ENCODE peak calls at places on chromosomes 2 and 18, in four cellular contexts. One of them, this sample, is unnamed.

GRCh38 chr2:224040753-224041152 is 1.7 kb upstream of the SERPINE2 start:
- DNase-seq in K562: no peak
- DNase-seq in WTC11: no peak
- DNase-seq in HepG2: no peak
- DNase-seq in this sample: no peak

GRCh38 chr18:62131305-62131909 is 55.4 kb downstream of the PIGN start:
- DNase-seq in K562: peak; percentile 43
- DNase-seq in HepG2: peak; percentile 55
- DNase-seq in WTC11: peak; percentile 62
- DNase-seq in this sample: peak; percentile 7

GRCh38 chr2:220081171-220081570 is 453.7 kb downstream of the SLC4A3 start:
- DNase-seq in WTC11: no peak
- DNase-seq in K562: no peak
- DNase-seq in HepG2: no peak
- DNase-seq in this sample: no peak

GRCh38 chr2:118882693-118883336 is 35.4 kb upstream of the EN1 start:
- DNase-seq in K562: peak; percentile 49
- DNase-seq in WTC11: peak; percentile 76
- DNase-seq in HepG2: peak; percentile 59
- DNase-seq in this sample: no peak

GRCh38 chr2:109380502-109381326 is 233.1 kb downstream of the SEPTIN10 start:
- DNase-seq in HepG2: no peak
- DNase-seq in K562: no peak
- DNase-seq in WTC11: peak; percentile 4
- DNase-seq in this sample: no peak

GRCh38 chr18:27473359-27473758 is 288.3 kb upstream of the CHST9 start:
- DNase-seq in WTC11: no peak
- DNase-seq in K562: no peak
- DNase-seq in HepG2: no peak
- DNase-seq in this sample: no peak

GRCh38 chr2:67565761-67566160 is 168.6 kb downstream of the ETAA1 start:
- DNase-seq in K562: no peak
- DNase-seq in WTC11: no peak
- DNase-seq in HepG2: no peak
- DNase-seq in this sample: no peak

GRCh38 chr18:5582054-5582453 is 38.3 kb upstream of the EPB41L3 start:
- DNase-seq in HepG2: no peak
- DNase-seq in WTC11: peak; percentile 25
- DNase-seq in K562: no peak
- DNase-seq in this sample: no peak

GRCh38 chr2:240411261-240412160 is 24.0 kb upstream of the GPC1 start:
- DNase-seq in K562: no peak
- DNase-seq in HepG2: no peak
- DNase-seq in WTC11: no peak
- DNase-seq in this sample: no peak

GRCh38 chr2:24970483-24971299 is 1.1 kb downstream of the DNAJC27 start:
- DNase-seq in WTC11: no peak
- DNase-seq in K562: no peak
- DNase-seq in HepG2: peak; percentile 18
- DNase-seq in this sample: no peak

GRCh38 chr2:67436221-67436620 is 39.1 kb downstream of the ETAA1 start:
- DNase-seq in HepG2: no peak
- DNase-seq in WTC11: no peak
- DNase-seq in K562: no peak
- DNase-seq in this sample: no peak

GRCh38 chr2:88600038-88600465 is 27.2 kb downstream of the EIF2AK3 start:
- DNase-seq in HepG2: peak; percentile 90
- DNase-seq in K562: peak; percentile 75
- DNase-seq in WTC11: no peak
- DNase-seq in this sample: peak; percentile 98

GRCh38 chr2:150046211-150046610 is 441.3 kb downstream of the RND3 start:
- DNase-seq in HepG2: no peak
- DNase-seq in WTC11: no peak
- DNase-seq in K562: no peak
- DNase-seq in this sample: no peak

GRCh38 chr2:240577281-240578109 is 9.0 kb upstream of the CAPN10 start:
- DNase-seq in HepG2: no peak
- DNase-seq in K562: no peak
- DNase-seq in WTC11: no peak
- DNase-seq in this sample: no peak

GRCh38 chr2:237766334-237766733 is 32.2 kb upstream of the RBM44 start:
- DNase-seq in K562: no peak
- DNase-seq in HepG2: no peak
- DNase-seq in WTC11: no peak
- DNase-seq in this sample: no peak

GRCh38 chr2:204360218-204361007 is 184.9 kb upstream of the PARD3B start:
- DNase-seq in WTC11: no peak
- DNase-seq in HepG2: no peak
- DNase-seq in K562: no peak
- DNase-seq in this sample: no peak

GRCh38 chr2:84297155-84297554 is 161.9 kb downstream of the SUCLG1 start:
- DNase-seq in K562: no peak
- DNase-seq in WTC11: peak; percentile 24
- DNase-seq in HepG2: peak; percentile 88
- DNase-seq in this sample: no peak

GRCh38 chr18:32317651-32318050 is 127.8 kb downstream of the MEP1B start:
- DNase-seq in HepG2: no peak
- DNase-seq in WTC11: no peak
- DNase-seq in K562: no peak
- DNase-seq in this sample: no peak

GRCh38 chr2:151258121-151258520 is 3.5 kb downstream of the RBM43 start:
- DNase-seq in HepG2: no peak
- DNase-seq in WTC11: no peak
- DNase-seq in K562: no peak
- DNase-seq in this sample: no peak

GRCh38 chr2:218583983-218584850 is 15.6 kb downstream of the CNOT9 start:
- DNase-seq in K562: no peak
- DNase-seq in WTC11: no peak
- DNase-seq in HepG2: no peak
- DNase-seq in this sample: no peak

GRCh38 chr2:98915751-98916358 is 20.2 kb downstream of the CRACDL start:
- DNase-seq in HepG2: no peak
- DNase-seq in WTC11: no peak
- DNase-seq in K562: no peak
- DNase-seq in this sample: no peak

GRCh38 chr2:17599617-17600016 is 59.1 kb downstream of the VSNL1 start:
- DNase-seq in K562: no peak
- DNase-seq in WTC11: no peak
- DNase-seq in HepG2: no peak
- DNase-seq in this sample: no peak

GRCh38 chr2:157932480-157933205 is 56.5 kb upstream of the ACVR1 start:
- DNase-seq in K562: no peak
- DNase-seq in WTC11: peak; percentile 28
- DNase-seq in HepG2: peak; percentile 21
- DNase-seq in this sample: no peak

GRCh38 chr2:242098445-242099128 is 229.1 kb downstream of the RTP5 start:
- DNase-seq in WTC11: no peak
- DNase-seq in HepG2: no peak
- DNase-seq in K562: peak; percentile 69
- DNase-seq in this sample: peak; percentile 40

GRCh38 chr2:735670-736218 is 58.5 kb upstream of the TMEM18 start:
- DNase-seq in WTC11: no peak
- DNase-seq in K562: no peak
- DNase-seq in HepG2: no peak
- DNase-seq in this sample: no peak

GRCh38 chr2:147294825-147295392 is 549.9 kb upstream of the ACVR2A start:
- DNase-seq in HepG2: no peak
- DNase-seq in K562: no peak
- DNase-seq in WTC11: no peak
- DNase-seq in this sample: no peak

GRCh38 chr2:192145496-192145895 is 49.2 kb downstream of the TMEFF2 start:
- DNase-seq in K562: no peak
- DNase-seq in HepG2: no peak
- DNase-seq in WTC11: no peak
- DNase-seq in this sample: no peak

GRCh38 chr2:47653909-47654789 is 128.8 kb upstream of the MSH6 start:
- DNase-seq in HepG2: peak; percentile 42
- DNase-seq in K562: peak; percentile 41
- DNase-seq in WTC11: peak; percentile 57
- DNase-seq in this sample: no peak

GRCh38 chr2:114442545-114442944 is at the start of gene DPP10:
- DNase-seq in K562: no peak
- DNase-seq in HepG2: peak; percentile 13
- DNase-seq in WTC11: peak; percentile 55
- DNase-seq in this sample: no peak

GRCh38 chr2:50840346-50841124 is 191.4 kb downstream of the NRXN1 start:
- DNase-seq in K562: no peak
- DNase-seq in HepG2: no peak
- DNase-seq in WTC11: no peak
- DNase-seq in this sample: no peak

GRCh38 chr2:132373391-132374135 is 43.0 kb upstream of the GPR39 start:
- DNase-seq in K562: no peak
- DNase-seq in WTC11: no peak
- DNase-seq in HepG2: no peak
- DNase-seq in this sample: no peak

GRCh38 chr18:63837556-63837955 is 49.9 kb upstream of the SERPINB2 start:
- DNase-seq in WTC11: no peak
- DNase-seq in K562: no peak
- DNase-seq in HepG2: no peak
- DNase-seq in this sample: no peak

GRCh38 chr2:110219496-110220192 is 7.3 kb upstream of the MTLN start:
- DNase-seq in WTC11: no peak
- DNase-seq in K562: no peak
- DNase-seq in HepG2: no peak
- DNase-seq in this sample: no peak

GRCh38 chr2:10911291-10912075 is at the start of gene KCNF1:
- DNase-seq in HepG2: peak; percentile 68
- DNase-seq in K562: no peak
- DNase-seq in WTC11: peak; percentile 62
- DNase-seq in this sample: no peak

GRCh38 chr2:206887705-206888104 is 51.6 kb upstream of the CPO start:
- DNase-seq in WTC11: no peak
- DNase-seq in HepG2: no peak
- DNase-seq in K562: no peak
- DNase-seq in this sample: no peak

GRCh38 chr2:213188971-213189899 is 37.8 kb upstream of the IKZF2 start:
- DNase-seq in WTC11: peak; percentile 26
- DNase-seq in HepG2: peak; percentile 6
- DNase-seq in K562: no peak
- DNase-seq in this sample: no peak

GRCh38 chr2:23422089-23423061 is 37.4 kb downstream of the KLHL29 start:
- DNase-seq in K562: no peak
- DNase-seq in HepG2: no peak
- DNase-seq in WTC11: no peak
- DNase-seq in this sample: no peak

GRCh38 chr18:23994361-23994902 is 20.1 kb upstream of the TTC39C start:
- DNase-seq in HepG2: peak; percentile 52
- DNase-seq in K562: no peak
- DNase-seq in WTC11: no peak
- DNase-seq in this sample: no peak

GRCh38 chr2:158806941-158807340 is 11.8 kb downstream of the DAPL1 start:
- DNase-seq in HepG2: no peak
- DNase-seq in WTC11: no peak
- DNase-seq in K562: no peak
- DNase-seq in this sample: no peak

GRCh38 chr18:37238271-37238670 is 327.3 kb downstream of the CELF4 start:
- DNase-seq in K562: no peak
- DNase-seq in WTC11: no peak
- DNase-seq in HepG2: no peak
- DNase-seq in this sample: no peak
- TF ChIP-seq CREM in K562: no peak
- TF ChIP-seq CREM in WTC11: no peak
- TF ChIP-seq CREM in HepG2: no peak
- TF ChIP-seq CREM in this sample: no peak

GRCh38 chr2:26527726-26528125 is 49.8 kb upstream of the OTOF start:
- DNase-seq in HepG2: no peak
- DNase-seq in K562: no peak
- DNase-seq in WTC11: no peak
- DNase-seq in this sample: no peak
- TF ChIP-seq CREM in HepG2: no peak
- TF ChIP-seq CREM in K562: no peak
- TF ChIP-seq CREM in WTC11: no peak
- TF ChIP-seq CREM in this sample: no peak

GRCh38 chr2:168850846-168851245 is 39.4 kb downstream of the SPC25 start:
- DNase-seq in WTC11: no peak
- DNase-seq in K562: no peak
- DNase-seq in HepG2: no peak
- DNase-seq in this sample: no peak

GRCh38 chr2:168848220-168848619 is 42.0 kb downstream of the SPC25 start:
- DNase-seq in HepG2: no peak
- DNase-seq in WTC11: no peak
- DNase-seq in K562: no peak
- DNase-seq in this sample: no peak

GRCh38 chr2:168851674-168852320 is 38.4 kb downstream of the SPC25 start:
- DNase-seq in K562: peak; percentile 92
- DNase-seq in WTC11: no peak
- DNase-seq in HepG2: no peak
- DNase-seq in this sample: no peak

GRCh38 chr2:168852487-168852886 is 37.7 kb downstream of the SPC25 start:
- DNase-seq in WTC11: no peak
- DNase-seq in HepG2: no peak
- DNase-seq in K562: peak; percentile 43
- DNase-seq in this sample: no peak

GRCh38 chr2:168849610-168850009 is 40.6 kb downstream of the SPC25 start:
- DNase-seq in K562: peak; percentile 56
- DNase-seq in HepG2: peak; percentile 73
- DNase-seq in WTC11: peak; percentile 30
- DNase-seq in this sample: no peak
- TF ChIP-seq CREM in K562: no peak
- TF ChIP-seq CREM in HepG2: no peak
- TF ChIP-seq CREM in WTC11: no peak
- TF ChIP-seq CREM in this sample: no peak

GRCh38 chr2:181813963-181814565 is 77.5 kb upstream of the ITPRID2 start:
- DNase-seq in K562: no peak
- DNase-seq in WTC11: no peak
- DNase-seq in HepG2: no peak
- DNase-seq in this sample: no peak
- TF ChIP-seq CREM in K562: no peak
- TF ChIP-seq CREM in WTC11: no peak
- TF ChIP-seq CREM in HepG2: no peak
- TF ChIP-seq CREM in this sample: no peak

This sample was measured in GM12878.